ENCODE peak calls at places on chromosomes 5 and 9, in nine cellular contexts. One of them, this sample, is unnamed.

GRCh38 chr5:17882760-17883488 is 248.7 kb downstream of the TAF11L14 start:
- DNase-seq in PC-3: peak; percentile 81
- DNase-seq in heart right ventricle: no peak
- DNase-seq in adrenal gland: no peak
- DNase-seq in SK-MEL-5: no peak
- DNase-seq in WTC11: peak; percentile 38
- DNase-seq in amniotic stem cell: no peak
- DNase-seq in breast epithelium: no peak
- DNase-seq in cardiac muscle cell: no peak
- DNase-seq in this sample: no peak

GRCh38 chr9:33177633-33178032 is 10.5 kb upstream of the B4GALT1 start:
- DNase-seq in PC-3: no peak
- DNase-seq in heart right ventricle: no peak
- DNase-seq in adrenal gland: no peak
- DNase-seq in SK-MEL-5: no peak
- DNase-seq in WTC11: no peak
- DNase-seq in amniotic stem cell: no peak
- DNase-seq in breast epithelium: no peak
- DNase-seq in cardiac muscle cell: no peak
- DNase-seq in this sample: no peak

GRCh38 chr9:122158202-122158601 is 1.4 kb downstream of the NDUFA8 start:
- DNase-seq in PC-3: peak; percentile 54
- DNase-seq in heart right ventricle: no peak
- DNase-seq in adrenal gland: no peak
- DNase-seq in SK-MEL-5: peak; percentile 77
- DNase-seq in WTC11: peak; percentile 53
- DNase-seq in amniotic stem cell: no peak
- DNase-seq in breast epithelium: no peak
- DNase-seq in cardiac muscle cell: peak; percentile 62
- DNase-seq in this sample: no peak

GRCh38 chr5:126139773-126140172 is 283.4 kb upstream of the GRAMD2B start:
- DNase-seq in PC-3: peak; percentile 70
- DNase-seq in heart right ventricle: no peak
- DNase-seq in adrenal gland: no peak
- DNase-seq in SK-MEL-5: peak; percentile 83
- DNase-seq in WTC11: no peak
- DNase-seq in amniotic stem cell: peak; percentile 31
- DNase-seq in breast epithelium: no peak
- DNase-seq in cardiac muscle cell: peak; percentile 14
- DNase-seq in this sample: no peak

GRCh38 chr5:24142346-24142745 is 502.4 kb downstream of the CDH10 start:
- DNase-seq in PC-3: no peak
- DNase-seq in heart right ventricle: no peak
- DNase-seq in adrenal gland: no peak
- DNase-seq in SK-MEL-5: no peak
- DNase-seq in WTC11: no peak
- DNase-seq in amniotic stem cell: no peak
- DNase-seq in breast epithelium: no peak
- DNase-seq in cardiac muscle cell: no peak
- DNase-seq in this sample: no peak

GRCh38 chr5:181188700-181189362 is 16.2 kb downstream of the TRIM7 start:
- DNase-seq in PC-3: peak; percentile 93
- DNase-seq in heart right ventricle: peak; percentile 48
- DNase-seq in adrenal gland: peak; percentile 80
- DNase-seq in SK-MEL-5: peak; percentile 84
- DNase-seq in WTC11: peak; percentile 78
- DNase-seq in amniotic stem cell: no peak
- DNase-seq in breast epithelium: peak; percentile 85
- DNase-seq in cardiac muscle cell: peak; percentile 79
- DNase-seq in this sample: peak; percentile 95

GRCh38 chr5:79774171-79774854 is 84.7 kb downstream of the CMYA5 start:
- DNase-seq in PC-3: peak; percentile 29
- DNase-seq in heart right ventricle: no peak
- DNase-seq in adrenal gland: no peak
- DNase-seq in SK-MEL-5: peak; percentile 58
- DNase-seq in WTC11: peak; percentile 83
- DNase-seq in amniotic stem cell: no peak
- DNase-seq in breast epithelium: no peak
- DNase-seq in cardiac muscle cell: peak; percentile 38
- DNase-seq in this sample: no peak

GRCh38 chr9:22108581-22109370 is 99.7 kb upstream of the CDKN2B start:
- DNase-seq in PC-3: no peak
- DNase-seq in heart right ventricle: no peak
- DNase-seq in adrenal gland: no peak
- DNase-seq in SK-MEL-5: no peak
- DNase-seq in WTC11: no peak
- DNase-seq in amniotic stem cell: no peak
- DNase-seq in breast epithelium: no peak
- DNase-seq in cardiac muscle cell: no peak
- DNase-seq in this sample: no peak

GRCh38 chr9:129932303-129933151 is 97.3 kb downstream of the USP20 start:
- DNase-seq in PC-3: no peak
- DNase-seq in heart right ventricle: no peak
- DNase-seq in adrenal gland: no peak
- DNase-seq in SK-MEL-5: no peak
- DNase-seq in WTC11: no peak
- DNase-seq in amniotic stem cell: no peak
- DNase-seq in breast epithelium: no peak
- DNase-seq in cardiac muscle cell: peak; percentile 51
- DNase-seq in this sample: peak; percentile 39

GRCh38 chr5:61177070-61177469 is 14.8 kb upstream of the SMIM15 start:
- DNase-seq in PC-3: no peak
- DNase-seq in heart right ventricle: no peak
- DNase-seq in adrenal gland: no peak
- DNase-seq in SK-MEL-5: no peak
- DNase-seq in WTC11: no peak
- DNase-seq in amniotic stem cell: no peak
- DNase-seq in breast epithelium: no peak
- DNase-seq in cardiac muscle cell: no peak
- DNase-seq in this sample: no peak

GRCh38 chr5:35820720-35821119 is 36.0 kb upstream of the IL7R start:
- DNase-seq in PC-3: no peak
- DNase-seq in heart right ventricle: no peak
- DNase-seq in adrenal gland: no peak
- DNase-seq in SK-MEL-5: no peak
- DNase-seq in WTC11: no peak
- DNase-seq in amniotic stem cell: no peak
- DNase-seq in breast epithelium: no peak
- DNase-seq in cardiac muscle cell: no peak
- DNase-seq in this sample: no peak

GRCh38 chr9:133303266-133304157 is 28.5 kb upstream of the ABO start:
- DNase-seq in PC-3: no peak
- DNase-seq in heart right ventricle: no peak
- DNase-seq in adrenal gland: peak; percentile 4
- DNase-seq in SK-MEL-5: no peak
- DNase-seq in WTC11: no peak
- DNase-seq in amniotic stem cell: no peak
- DNase-seq in breast epithelium: peak; percentile 2
- DNase-seq in cardiac muscle cell: no peak
- DNase-seq in this sample: no peak

GRCh38 chr5:61623401-61624069 is 291.5 kb downstream of the ZSWIM6 start:
- DNase-seq in PC-3: no peak
- DNase-seq in heart right ventricle: no peak
- DNase-seq in adrenal gland: no peak
- DNase-seq in SK-MEL-5: peak; percentile 67
- DNase-seq in WTC11: peak; percentile 42
- DNase-seq in amniotic stem cell: no peak
- DNase-seq in breast epithelium: no peak
- DNase-seq in cardiac muscle cell: no peak
- DNase-seq in this sample: no peak

GRCh38 chr5:69331528-69332445 is 814 bp downstream of the CCDC125 start:
- DNase-seq in PC-3: peak; percentile 48
- DNase-seq in heart right ventricle: no peak
- DNase-seq in adrenal gland: no peak
- DNase-seq in SK-MEL-5: no peak
- DNase-seq in WTC11: no peak
- DNase-seq in amniotic stem cell: no peak
- DNase-seq in breast epithelium: no peak
- DNase-seq in cardiac muscle cell: no peak
- DNase-seq in this sample: no peak

GRCh38 chr5:180648658-180649296 is 623 bp downstream of the FLT4 start:
- DNase-seq in PC-3: no peak
- DNase-seq in heart right ventricle: no peak
- DNase-seq in adrenal gland: no peak
- DNase-seq in SK-MEL-5: no peak
- DNase-seq in WTC11: peak; percentile 75
- DNase-seq in amniotic stem cell: no peak
- DNase-seq in breast epithelium: no peak
- DNase-seq in cardiac muscle cell: no peak
- DNase-seq in this sample: no peak

GRCh38 chr5:42994285-42995151 is 45.6 kb downstream of the ANXA2R start:
- DNase-seq in PC-3: no peak
- DNase-seq in heart right ventricle: peak; percentile 80
- DNase-seq in adrenal gland: peak; percentile 89
- DNase-seq in SK-MEL-5: peak; percentile 97
- DNase-seq in WTC11: peak; percentile 90
- DNase-seq in amniotic stem cell: peak; percentile 92
- DNase-seq in breast epithelium: peak; percentile 54
- DNase-seq in cardiac muscle cell: peak; percentile 96
- DNase-seq in this sample: peak; percentile 81

GRCh38 chr9:91502913-91503649 is 79.4 kb upstream of the NFIL3 start:
- DNase-seq in PC-3: no peak
- DNase-seq in heart right ventricle: no peak
- DNase-seq in adrenal gland: no peak
- DNase-seq in SK-MEL-5: no peak
- DNase-seq in WTC11: no peak
- DNase-seq in amniotic stem cell: no peak
- DNase-seq in breast epithelium: no peak
- DNase-seq in cardiac muscle cell: no peak
- DNase-seq in this sample: no peak

GRCh38 chr5:6703791-6704190 is 9.4 kb upstream of the TENT4A start:
- DNase-seq in PC-3: no peak
- DNase-seq in heart right ventricle: no peak
- DNase-seq in adrenal gland: no peak
- DNase-seq in SK-MEL-5: no peak
- DNase-seq in WTC11: no peak
- DNase-seq in amniotic stem cell: no peak
- DNase-seq in breast epithelium: no peak
- DNase-seq in cardiac muscle cell: peak; percentile 27
- DNase-seq in this sample: no peak

GRCh38 chr5:73591102-73591695 is 25.7 kb downstream of the UTP15 start:
- DNase-seq in PC-3: peak; percentile 87
- DNase-seq in heart right ventricle: no peak
- DNase-seq in adrenal gland: peak; percentile 72
- DNase-seq in SK-MEL-5: peak; percentile 83
- DNase-seq in WTC11: peak; percentile 14
- DNase-seq in amniotic stem cell: peak; percentile 72
- DNase-seq in breast epithelium: peak; percentile 27
- DNase-seq in cardiac muscle cell: peak; percentile 91
- DNase-seq in this sample: no peak

GRCh38 chr9:129496187-129497063 is 124.5 kb downstream of the C9orf50 start:
- DNase-seq in PC-3: peak; percentile 81
- DNase-seq in heart right ventricle: peak; percentile 95
- DNase-seq in adrenal gland: peak; percentile 96
- DNase-seq in SK-MEL-5: peak; percentile 65
- DNase-seq in WTC11: peak; percentile 94
- DNase-seq in amniotic stem cell: peak; percentile 90
- DNase-seq in breast epithelium: peak; percentile 95
- DNase-seq in cardiac muscle cell: peak; percentile 98
- DNase-seq in this sample: peak; percentile 96

GRCh38 chr5:110386782-110387181 is 339.7 kb downstream of the TMEM232 start:
- DNase-seq in PC-3: peak; percentile 42
- DNase-seq in heart right ventricle: no peak
- DNase-seq in adrenal gland: no peak
- DNase-seq in SK-MEL-5: no peak
- DNase-seq in WTC11: no peak
- DNase-seq in amniotic stem cell: peak; percentile 9
- DNase-seq in breast epithelium: no peak
- DNase-seq in cardiac muscle cell: no peak
- DNase-seq in this sample: no peak

GRCh38 chr5:113053614-113054013 is 77.0 kb downstream of the DCP2 start:
- DNase-seq in PC-3: no peak
- DNase-seq in heart right ventricle: no peak
- DNase-seq in adrenal gland: no peak
- DNase-seq in SK-MEL-5: no peak
- DNase-seq in WTC11: no peak
- DNase-seq in amniotic stem cell: no peak
- DNase-seq in breast epithelium: no peak
- DNase-seq in cardiac muscle cell: peak; percentile 92
- DNase-seq in this sample: no peak

GRCh38 chr5:108878756-108879155 is 131.1 kb downstream of the FER start:
- DNase-seq in PC-3: no peak
- DNase-seq in heart right ventricle: no peak
- DNase-seq in adrenal gland: no peak
- DNase-seq in SK-MEL-5: no peak
- DNase-seq in WTC11: no peak
- DNase-seq in amniotic stem cell: no peak
- DNase-seq in breast epithelium: no peak
- DNase-seq in cardiac muscle cell: no peak
- DNase-seq in this sample: no peak

GRCh38 chr9:124019771-124020519 is 8.4 kb downstream of the LHX2 start:
- DNase-seq in PC-3: no peak
- DNase-seq in heart right ventricle: no peak
- DNase-seq in adrenal gland: no peak
- DNase-seq in SK-MEL-5: no peak
- DNase-seq in WTC11: no peak
- DNase-seq in amniotic stem cell: no peak
- DNase-seq in breast epithelium: no peak
- DNase-seq in cardiac muscle cell: no peak
- DNase-seq in this sample: no peak

GRCh38 chr9:130891699-130892502 is 4.7 kb downstream of the QRFP start:
- DNase-seq in PC-3: no peak
- DNase-seq in heart right ventricle: no peak
- DNase-seq in adrenal gland: no peak
- DNase-seq in SK-MEL-5: no peak
- DNase-seq in WTC11: no peak
- DNase-seq in amniotic stem cell: no peak
- DNase-seq in breast epithelium: no peak
- DNase-seq in cardiac muscle cell: no peak
- DNase-seq in this sample: no peak

GRCh38 chr9:135359764-135360163 is 119.8 kb upstream of the PPP1R26 start:
- DNase-seq in PC-3: no peak
- DNase-seq in heart right ventricle: no peak
- DNase-seq in adrenal gland: no peak
- DNase-seq in SK-MEL-5: no peak
- DNase-seq in WTC11: no peak
- DNase-seq in amniotic stem cell: no peak
- DNase-seq in breast epithelium: no peak
- DNase-seq in cardiac muscle cell: no peak
- DNase-seq in this sample: no peak

GRCh38 chr5:16952968-16953671 is 17.0 kb upstream of the MYO10 start:
- DNase-seq in PC-3: peak; percentile 53
- DNase-seq in heart right ventricle: no peak
- DNase-seq in adrenal gland: no peak
- DNase-seq in SK-MEL-5: no peak
- DNase-seq in WTC11: no peak
- DNase-seq in amniotic stem cell: no peak
- DNase-seq in breast epithelium: no peak
- DNase-seq in cardiac muscle cell: no peak
- DNase-seq in this sample: no peak

GRCh38 chr5:168317521-168318147 is 26.2 kb downstream of the WWC1 start:
- DNase-seq in PC-3: peak; percentile 74
- DNase-seq in heart right ventricle: no peak
- DNase-seq in adrenal gland: no peak
- DNase-seq in SK-MEL-5: peak; percentile 95
- DNase-seq in WTC11: no peak
- DNase-seq in amniotic stem cell: peak; percentile 21
- DNase-seq in breast epithelium: no peak
- DNase-seq in cardiac muscle cell: peak; percentile 98
- DNase-seq in this sample: no peak

GRCh38 chr9:123834218-123834906 is 95.6 kb downstream of the DENND1A start:
- DNase-seq in PC-3: no peak
- DNase-seq in heart right ventricle: no peak
- DNase-seq in adrenal gland: no peak
- DNase-seq in SK-MEL-5: no peak
- DNase-seq in WTC11: no peak
- DNase-seq in amniotic stem cell: no peak
- DNase-seq in breast epithelium: no peak
- DNase-seq in cardiac muscle cell: peak; percentile 46
- DNase-seq in this sample: no peak

GRCh38 chr5:124867064-124867707 is 120.7 kb upstream of the ZNF608 start:
- DNase-seq in PC-3: no peak
- DNase-seq in heart right ventricle: no peak
- DNase-seq in adrenal gland: no peak
- DNase-seq in SK-MEL-5: no peak
- DNase-seq in WTC11: no peak
- DNase-seq in amniotic stem cell: no peak
- DNase-seq in breast epithelium: no peak
- DNase-seq in cardiac muscle cell: peak; percentile 59
- DNase-seq in this sample: no peak

GRCh38 chr9:133587051-133587450 is 22.1 kb downstream of the FAM163B start:
- DNase-seq in PC-3: no peak
- DNase-seq in heart right ventricle: no peak
- DNase-seq in adrenal gland: no peak
- DNase-seq in SK-MEL-5: no peak
- DNase-seq in WTC11: no peak
- DNase-seq in amniotic stem cell: no peak
- DNase-seq in breast epithelium: no peak
- DNase-seq in cardiac muscle cell: no peak
- DNase-seq in this sample: no peak

This sample was measured in tibial nerve.